ENCODE peak calls at places on chromosome 3, in four cellular contexts. I, J, X and V are unnamed samples.

GRCh38 chr3:158672293-158673176 is at the start of gene LXN:
- DNase-seq in I (no peak), J (peak), X (peak), V (peak)

GRCh38 chr3:159829056-159829995 is 159.3 kb upstream of the IL12A start:
- DNase-seq in I (peak), J (peak), X (no peak), V (peak)

GRCh38 chr3:42996633-42997075 is 17.5 kb downstream of the GASK1A start:
- DNase-seq in I (no peak), J (no peak), X (no peak), V (no peak)

GRCh38 chr3:13688824-13689223 is 139.9 kb downstream of the FBLN2 start:
- DNase-seq in I (no peak), J (no peak), X (no peak), V (no peak)

GRCh38 chr3:70064194-70064787 is 64.8 kb downstream of the SAMMSON start:
- DNase-seq in I (peak), J (peak), X (no peak), V (peak)

GRCh38 chr3:193843447-193844301 is 250.7 kb downstream of the OPA1 start:
- DNase-seq in I (no peak), J (no peak), X (no peak), V (no peak)

GRCh38 chr3:194399874-194400411 is 877 bp upstream of the GP5 start:
- DNase-seq in I (no peak), J (peak), X (no peak), V (no peak)

GRCh38 chr3:186255703-186256331 is 106.2 kb downstream of the DGKG start:
- DNase-seq in I (no peak), J (peak), X (peak), V (no peak)

GRCh38 chr3:184354121-184354728 is 7.2 kb downstream of the CLCN2 start:
- DNase-seq in I (no peak), J (peak), X (peak), V (peak)

GRCh38 chr3:46359748-46360509 is 6.0 kb downstream of the CCR2 start:
- DNase-seq in I (no peak), J (peak), X (no peak), V (peak)

GRCh38 chr3:5226783-5227182 is 39.3 kb downstream of the EDEM1 start:
- DNase-seq in I (no peak), J (peak), X (no peak), V (peak)